ENCODE peak calls at places on chromosomes 7 and 10, in four cellular contexts. M is IMR-90, R is trophoblast cell, E is H1. W is an unnamed sample.

GRCh38 chr7:139153832-139154231 is 44.3 kb upstream of the ZC3HAV1 start:
- DNase-seq in M (peak; percentile 68), E (no peak), R (no peak), W (no peak)

GRCh38 chr10:122847782-122848604 is 2.3 kb upstream of the CUZD1 start:
- DNase-seq in R (no peak), M (peak; percentile 34), E (no peak), W (no peak)

GRCh38 chr7:27097686-27098492 is 2.1 kb upstream of the HOXA1 start:
- DNase-seq in E (no peak), R (no peak), M (peak; percentile 52), W (no peak)

GRCh38 chr7:148535227-148535626 is 55.3 kb upstream of the C7orf33 start:
- DNase-seq in E (no peak), R (peak; percentile 55), M (no peak), W (no peak)

GRCh38 chr10:90288403-90288933 is 569.4 kb downstream of the HTR7 start:
- DNase-seq in E (no peak), R (peak; percentile 12), M (peak; percentile 61), W (no peak)

GRCh38 chr10:108362956-108363355 is 1198.5 kb upstream of the SORCS1 start:
- DNase-seq in M (no peak), R (no peak), E (no peak), W (no peak)

GRCh38 chr10:130213286-130214080 is 77.3 kb downstream of the GLRX3 start:
- DNase-seq in M (no peak), E (no peak), R (no peak), W (no peak)

GRCh38 chr10:5544216-5544805 is 19.6 kb downstream of the CALML3 start:
- DNase-seq in M (no peak), R (peak; percentile 92), E (no peak), W (no peak)

GRCh38 chr7:90766814-90767564 is 170.9 kb downstream of the CDK14 start:
- DNase-seq in E (no peak), M (peak; percentile 82), R (no peak), W (no peak)

GRCh38 chr7:82624337-82624736 is 180.8 kb upstream of the CACNA2D1 start:
- DNase-seq in E (no peak), R (no peak), M (peak; percentile 97), W (no peak)

GRCh38 chr10:44935201-44935960 is 24.2 kb upstream of the RASSF4 start:
- DNase-seq in R (peak; percentile 63), E (no peak), M (peak; percentile 95), W (peak; percentile 28)

GRCh38 chr10:126130291-126130710 is 233.9 kb downstream of the FANK1 start:
- DNase-seq in E (no peak), R (peak; percentile 59), M (peak; percentile 33), W (no peak)

GRCh38 chr10:114615600-114616007 is 42.5 kb downstream of the ABLIM1 start:
- DNase-seq in E (no peak), M (no peak), R (no peak), W (no peak)

GRCh38 chr7:51613911-51614344 is 297.3 kb upstream of the COBL start:
- DNase-seq in E (no peak), R (no peak), M (no peak), W (no peak)

GRCh38 chr7:117281562-117281961 is 41.3 kb downstream of the WNT2 start:
- DNase-seq in M (no peak), R (no peak), E (no peak), W (no peak)

GRCh38 chr7:33156441-33156840 is 27.1 kb downstream of the BBS9 start:
- DNase-seq in E (no peak), R (no peak), M (no peak), W (no peak)

GRCh38 chr7:129514683-129515082 is 12.4 kb downstream of the SMKR1 start:
- DNase-seq in E (no peak), R (no peak), M (peak; percentile 24), W (no peak)

GRCh38 chr10:49562893-49563292 is 24.0 kb upstream of the ERCC6 start:
- DNase-seq in E (no peak), R (no peak), M (peak; percentile 40), W (no peak)

GRCh38 chr7:98730331-98730730 is 113.2 kb downstream of the NPTX2 start:
- DNase-seq in M (no peak), R (no peak), E (no peak), W (peak; percentile 70)
- H3K23ac ChIP-seq in M (no peak overlapping the region), R (no peak overlapping the region), E (no peak overlapping the region), W (no peak overlapping the region)

GRCh38 chr10:124566222-124566888 is 104.7 kb downstream of the LHPP start:
- DNase-seq in R (no peak), E (no peak), M (no peak), W (no peak)
- H3K14ac ChIP-seq in R (no peak overlapping the region), E (no peak overlapping the region), M (no peak overlapping the region), W (peak overlapping the region; percentile 14)

DNA sequence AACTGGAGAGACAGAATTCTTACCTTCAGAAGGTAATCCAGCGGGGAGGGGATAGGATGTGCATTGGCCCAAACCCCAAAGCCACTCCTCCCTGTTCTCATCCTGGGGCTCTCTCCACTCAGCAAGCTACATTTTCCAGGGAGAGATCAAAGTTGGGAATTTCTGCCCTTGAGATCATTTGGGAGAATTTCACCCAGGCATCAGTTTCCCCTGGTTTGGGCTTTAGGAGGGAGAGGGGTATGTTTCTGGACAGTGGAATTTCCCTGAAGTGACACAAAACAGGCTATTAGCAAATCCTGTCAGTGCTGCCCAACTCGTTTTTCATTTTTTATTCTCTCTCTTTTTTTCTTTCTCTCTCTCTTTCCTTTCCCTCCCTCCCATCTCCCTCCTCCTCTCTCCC is 35.7 kb downstream of the CYP17A1 start:
- DNase-seq in M (no peak), E (no peak), R (peak; percentile 69), W (peak; percentile 49)
- H3K4ac ChIP-seq in M (no peak overlapping the region), E (no peak overlapping the region), R (no peak overlapping the region), W (no peak overlapping the region)

GRCh38 chr10:1360011-1360580 is 303.9 kb downstream of the WDR37 start:
- DNase-seq in M (no peak), R (no peak), E (peak; percentile 21), W (peak; percentile 76)
- H3K23ac ChIP-seq in M (no peak overlapping the region), R (no peak overlapping the region), E (no peak overlapping the region), W (no peak overlapping the region)